ENCODE peak calls at places on chromosomes 12 and 14, in eight cellular contexts. One of them, this sample, is unnamed.

GRCh38 chr12:40156031-40156764 is 50.3 kb upstream of the SLC2A13 start:
- DNase-seq in hypothalamus: no peak
- DNase-seq in HFFc6: no peak
- DNase-seq in skeletal muscle cell: no peak
- DNase-seq in activated effector memory CD4-positive, alpha-beta T cell treated with Interleukin-2 at 50 U/mL for 16 hours: no peak
- DNase-seq in central memory CD8-positive, alpha-beta T cell: no peak
- DNase-seq in hepatic stellate cell: no peak
- DNase-seq in dorsolateral prefrontal cortex: no peak
- DNase-seq in this sample: no peak

GRCh38 chr14:73913256-73913655 is 26.6 kb downstream of the ZNF410 start:
- DNase-seq in hepatic stellate cell: no peak
- DNase-seq in dorsolateral prefrontal cortex: no peak
- DNase-seq in activated effector memory CD4-positive, alpha-beta T cell treated with Interleukin-2 at 50 U/mL for 16 hours: no peak
- DNase-seq in skeletal muscle cell: no peak
- DNase-seq in central memory CD8-positive, alpha-beta T cell: no peak
- DNase-seq in hypothalamus: no peak
- DNase-seq in HFFc6: no peak
- DNase-seq in this sample: peak

GRCh38 chr14:71714225-71714624 is 218.0 kb upstream of the RGS6 start:
- DNase-seq in dorsolateral prefrontal cortex: no peak
- DNase-seq in activated effector memory CD4-positive, alpha-beta T cell treated with Interleukin-2 at 50 U/mL for 16 hours: no peak
- DNase-seq in central memory CD8-positive, alpha-beta T cell: no peak
- DNase-seq in hepatic stellate cell: peak
- DNase-seq in hypothalamus: no peak
- DNase-seq in skeletal muscle cell: peak
- DNase-seq in HFFc6: peak
- DNase-seq in this sample: no peak

GRCh38 chr14:88063807-88064206 is 58.9 kb downstream of the GPR65 start:
- DNase-seq in hypothalamus: no peak
- DNase-seq in activated effector memory CD4-positive, alpha-beta T cell treated with Interleukin-2 at 50 U/mL for 16 hours: no peak
- DNase-seq in dorsolateral prefrontal cortex: no peak
- DNase-seq in skeletal muscle cell: no peak
- DNase-seq in HFFc6: no peak
- DNase-seq in central memory CD8-positive, alpha-beta T cell: no peak
- DNase-seq in hepatic stellate cell: no peak
- DNase-seq in this sample: no peak

GRCh38 chr14:73663548-73664212 is 18.9 kb downstream of the DNAL1 start:
- DNase-seq in central memory CD8-positive, alpha-beta T cell: no peak
- DNase-seq in HFFc6: no peak
- DNase-seq in activated effector memory CD4-positive, alpha-beta T cell treated with Interleukin-2 at 50 U/mL for 16 hours: no peak
- DNase-seq in hypothalamus: no peak
- DNase-seq in skeletal muscle cell: no peak
- DNase-seq in dorsolateral prefrontal cortex: no peak
- DNase-seq in hepatic stellate cell: no peak
- DNase-seq in this sample: no peak

GRCh38 chr12:28040251-28040650 is 67.7 kb upstream of the PTHLH start:
- DNase-seq in hepatic stellate cell: no peak
- DNase-seq in HFFc6: no peak
- DNase-seq in central memory CD8-positive, alpha-beta T cell: no peak
- DNase-seq in dorsolateral prefrontal cortex: no peak
- DNase-seq in activated effector memory CD4-positive, alpha-beta T cell treated with Interleukin-2 at 50 U/mL for 16 hours: no peak
- DNase-seq in hypothalamus: no peak
- DNase-seq in skeletal muscle cell: no peak
- DNase-seq in this sample: no peak

GRCh38 chr12:104136577-104136976 is 1.4 kb downstream of the NFYB start:
- DNase-seq in dorsolateral prefrontal cortex: no peak
- DNase-seq in HFFc6: no peak
- DNase-seq in hepatic stellate cell: peak
- DNase-seq in central memory CD8-positive, alpha-beta T cell: no peak
- DNase-seq in skeletal muscle cell: no peak
- DNase-seq in activated effector memory CD4-positive, alpha-beta T cell treated with Interleukin-2 at 50 U/mL for 16 hours: no peak
- DNase-seq in hypothalamus: no peak
- DNase-seq in this sample: no peak

GRCh38 chr14:77005559-77005958 is 22.9 kb downstream of the IRF2BPL start:
- DNase-seq in HFFc6: no peak
- DNase-seq in activated effector memory CD4-positive, alpha-beta T cell treated with Interleukin-2 at 50 U/mL for 16 hours: no peak
- DNase-seq in central memory CD8-positive, alpha-beta T cell: no peak
- DNase-seq in skeletal muscle cell: no peak
- DNase-seq in dorsolateral prefrontal cortex: no peak
- DNase-seq in hepatic stellate cell: no peak
- DNase-seq in hypothalamus: no peak
- DNase-seq in this sample: no peak

GRCh38 chr12:50922820-50923219 is 29.5 kb upstream of the HIGD1C start:
- DNase-seq in skeletal muscle cell: no peak
- DNase-seq in activated effector memory CD4-positive, alpha-beta T cell treated with Interleukin-2 at 50 U/mL for 16 hours: no peak
- DNase-seq in central memory CD8-positive, alpha-beta T cell: no peak
- DNase-seq in hypothalamus: no peak
- DNase-seq in HFFc6: no peak
- DNase-seq in dorsolateral prefrontal cortex: no peak
- DNase-seq in hepatic stellate cell: peak
- DNase-seq in this sample: no peak

GRCh38 chr14:77026930-77027537 is 1.5 kb downstream of the IRF2BPL start:
- DNase-seq in skeletal muscle cell: no peak
- DNase-seq in dorsolateral prefrontal cortex: no peak
- DNase-seq in hypothalamus: peak
- DNase-seq in activated effector memory CD4-positive, alpha-beta T cell treated with Interleukin-2 at 50 U/mL for 16 hours: peak
- DNase-seq in central memory CD8-positive, alpha-beta T cell: peak
- DNase-seq in HFFc6: peak
- DNase-seq in hepatic stellate cell: peak
- DNase-seq in this sample: no peak

GRCh38 chr12:106892075-106892474 is 63.6 kb upstream of the TMEM263 start:
- DNase-seq in dorsolateral prefrontal cortex: no peak
- DNase-seq in skeletal muscle cell: no peak
- DNase-seq in HFFc6: no peak
- DNase-seq in activated effector memory CD4-positive, alpha-beta T cell treated with Interleukin-2 at 50 U/mL for 16 hours: no peak
- DNase-seq in central memory CD8-positive, alpha-beta T cell: no peak
- DNase-seq in hepatic stellate cell: no peak
- DNase-seq in hypothalamus: no peak
- DNase-seq in this sample: no peak

GRCh38 chr12:15629761-15630160 is 159.4 kb downstream of the EPS8 start:
- DNase-seq in hypothalamus: no peak
- DNase-seq in skeletal muscle cell: peak
- DNase-seq in dorsolateral prefrontal cortex: no peak
- DNase-seq in central memory CD8-positive, alpha-beta T cell: no peak
- DNase-seq in activated effector memory CD4-positive, alpha-beta T cell treated with Interleukin-2 at 50 U/mL for 16 hours: no peak
- DNase-seq in HFFc6: peak
- DNase-seq in hepatic stellate cell: no peak
- DNase-seq in this sample: peak

GRCh38 chr14:72492196-72492595 is 401.7 kb downstream of the DPF3 start:
- DNase-seq in HFFc6: no peak
- DNase-seq in hypothalamus: no peak
- DNase-seq in activated effector memory CD4-positive, alpha-beta T cell treated with Interleukin-2 at 50 U/mL for 16 hours: no peak
- DNase-seq in skeletal muscle cell: no peak
- DNase-seq in hepatic stellate cell: no peak
- DNase-seq in dorsolateral prefrontal cortex: no peak
- DNase-seq in central memory CD8-positive, alpha-beta T cell: no peak
- DNase-seq in this sample: no peak

GRCh38 chr14:31037709-31038221 is 11.6 kb upstream of the STRN3 start:
- DNase-seq in skeletal muscle cell: no peak
- DNase-seq in hepatic stellate cell: no peak
- DNase-seq in dorsolateral prefrontal cortex: no peak
- DNase-seq in hypothalamus: no peak
- DNase-seq in HFFc6: no peak
- DNase-seq in activated effector memory CD4-positive, alpha-beta T cell treated with Interleukin-2 at 50 U/mL for 16 hours: no peak
- DNase-seq in central memory CD8-positive, alpha-beta T cell: no peak
- DNase-seq in this sample: no peak

GRCh38 chr12:34595749-34596733 is 573.7 kb downstream of the ALG10 start:
- DNase-seq in dorsolateral prefrontal cortex: no peak
- DNase-seq in hepatic stellate cell: no peak
- DNase-seq in HFFc6: no peak
- DNase-seq in hypothalamus: no peak
- DNase-seq in central memory CD8-positive, alpha-beta T cell: no peak
- DNase-seq in activated effector memory CD4-positive, alpha-beta T cell treated with Interleukin-2 at 50 U/mL for 16 hours: no peak
- DNase-seq in skeletal muscle cell: no peak
- DNase-seq in this sample: no peak

GRCh38 chr14:58947816-58948440 is 240.5 kb upstream of the DAAM1 start:
- DNase-seq in dorsolateral prefrontal cortex: no peak
- DNase-seq in hypothalamus: no peak
- DNase-seq in HFFc6: no peak
- DNase-seq in central memory CD8-positive, alpha-beta T cell: no peak
- DNase-seq in activated effector memory CD4-positive, alpha-beta T cell treated with Interleukin-2 at 50 U/mL for 16 hours: no peak
- DNase-seq in hepatic stellate cell: no peak
- DNase-seq in skeletal muscle cell: no peak
- DNase-seq in this sample: no peak

GRCh38 chr14:65949711-65950516 is 536.3 kb upstream of the CCDC196 start:
- DNase-seq in hepatic stellate cell: no peak
- DNase-seq in skeletal muscle cell: peak
- DNase-seq in central memory CD8-positive, alpha-beta T cell: no peak
- DNase-seq in dorsolateral prefrontal cortex: no peak
- DNase-seq in hypothalamus: no peak
- DNase-seq in activated effector memory CD4-positive, alpha-beta T cell treated with Interleukin-2 at 50 U/mL for 16 hours: no peak
- DNase-seq in HFFc6: peak
- DNase-seq in this sample: no peak

GRCh38 chr12:9115731-9116689 is at the start of gene A2M:
- DNase-seq in activated effector memory CD4-positive, alpha-beta T cell treated with Interleukin-2 at 50 U/mL for 16 hours: no peak
- DNase-seq in hepatic stellate cell: no peak
- DNase-seq in hypothalamus: no peak
- DNase-seq in dorsolateral prefrontal cortex: no peak
- DNase-seq in skeletal muscle cell: peak
- DNase-seq in HFFc6: no peak
- DNase-seq in central memory CD8-positive, alpha-beta T cell: no peak
- DNase-seq in this sample: no peak

GRCh38 chr12:44287545-44287944 is 451.7 kb downstream of the TMEM117 start:
- DNase-seq in hypothalamus: no peak
- DNase-seq in dorsolateral prefrontal cortex: no peak
- DNase-seq in HFFc6: no peak
- DNase-seq in central memory CD8-positive, alpha-beta T cell: no peak
- DNase-seq in hepatic stellate cell: no peak
- DNase-seq in activated effector memory CD4-positive, alpha-beta T cell treated with Interleukin-2 at 50 U/mL for 16 hours: no peak
- DNase-seq in skeletal muscle cell: no peak
- DNase-seq in this sample: peak

GRCh38 chr12:91695964-91696363 is 449.7 kb downstream of the BTG1 start:
- DNase-seq in HFFc6: no peak
- DNase-seq in hypothalamus: no peak
- DNase-seq in central memory CD8-positive, alpha-beta T cell: no peak
- DNase-seq in activated effector memory CD4-positive, alpha-beta T cell treated with Interleukin-2 at 50 U/mL for 16 hours: no peak
- DNase-seq in skeletal muscle cell: no peak
- DNase-seq in dorsolateral prefrontal cortex: no peak
- DNase-seq in hepatic stellate cell: no peak
- DNase-seq in this sample: no peak

GRCh38 chr12:92440072-92440471 is 262.7 kb upstream of the PLEKHG7 start:
- DNase-seq in central memory CD8-positive, alpha-beta T cell: no peak
- DNase-seq in activated effector memory CD4-positive, alpha-beta T cell treated with Interleukin-2 at 50 U/mL for 16 hours: no peak
- DNase-seq in HFFc6: no peak
- DNase-seq in hypothalamus: no peak
- DNase-seq in dorsolateral prefrontal cortex: no peak
- DNase-seq in skeletal muscle cell: no peak
- DNase-seq in hepatic stellate cell: no peak
- DNase-seq in this sample: no peak

GRCh38 chr14:101623685-101624444 is 62.6 kb downstream of the DIO3 start:
- DNase-seq in skeletal muscle cell: no peak
- DNase-seq in dorsolateral prefrontal cortex: no peak
- DNase-seq in hypothalamus: no peak
- DNase-seq in HFFc6: no peak
- DNase-seq in hepatic stellate cell: no peak
- DNase-seq in activated effector memory CD4-positive, alpha-beta T cell treated with Interleukin-2 at 50 U/mL for 16 hours: no peak
- DNase-seq in central memory CD8-positive, alpha-beta T cell: peak
- DNase-seq in this sample: no peak

GRCh38 chr14:89388853-89389252 is 28.2 kb downstream of the FOXN3 start:
- DNase-seq in skeletal muscle cell: no peak
- DNase-seq in hypothalamus: no peak
- DNase-seq in activated effector memory CD4-positive, alpha-beta T cell treated with Interleukin-2 at 50 U/mL for 16 hours: no peak
- DNase-seq in hepatic stellate cell: no peak
- DNase-seq in dorsolateral prefrontal cortex: no peak
- DNase-seq in HFFc6: peak
- DNase-seq in central memory CD8-positive, alpha-beta T cell: no peak
- DNase-seq in this sample: no peak

GRCh38 chr12:1826867-1827705 is 6.7 kb downstream of the LRTM2 start:
- DNase-seq in dorsolateral prefrontal cortex: no peak
- DNase-seq in central memory CD8-positive, alpha-beta T cell: no peak
- DNase-seq in HFFc6: no peak
- DNase-seq in hypothalamus: no peak
- DNase-seq in activated effector memory CD4-positive, alpha-beta T cell treated with Interleukin-2 at 50 U/mL for 16 hours: no peak
- DNase-seq in hepatic stellate cell: no peak
- DNase-seq in skeletal muscle cell: no peak
- DNase-seq in this sample: no peak

GRCh38 chr12:14618990-14619389 is 51.3 kb upstream of the PLBD1 start:
- DNase-seq in central memory CD8-positive, alpha-beta T cell: no peak
- DNase-seq in hypothalamus: no peak
- DNase-seq in dorsolateral prefrontal cortex: no peak
- DNase-seq in activated effector memory CD4-positive, alpha-beta T cell treated with Interleukin-2 at 50 U/mL for 16 hours: no peak
- DNase-seq in skeletal muscle cell: no peak
- DNase-seq in hepatic stellate cell: peak
- DNase-seq in HFFc6: no peak
- DNase-seq in this sample: no peak

GRCh38 chr12:129886541-129886940 is 17.3 kb downstream of the TMEM132D start:
- DNase-seq in hypothalamus: no peak
- DNase-seq in hepatic stellate cell: no peak
- DNase-seq in activated effector memory CD4-positive, alpha-beta T cell treated with Interleukin-2 at 50 U/mL for 16 hours: no peak
- DNase-seq in dorsolateral prefrontal cortex: no peak
- DNase-seq in skeletal muscle cell: no peak
- DNase-seq in central memory CD8-positive, alpha-beta T cell: no peak
- DNase-seq in HFFc6: no peak
- DNase-seq in this sample: no peak

GRCh38 chr14:94685681-94686485 is 73.7 kb downstream of the SERPINA3 start:
- DNase-seq in HFFc6: no peak
- DNase-seq in hypothalamus: no peak
- DNase-seq in hepatic stellate cell: no peak
- DNase-seq in dorsolateral prefrontal cortex: no peak
- DNase-seq in central memory CD8-positive, alpha-beta T cell: no peak
- DNase-seq in activated effector memory CD4-positive, alpha-beta T cell treated with Interleukin-2 at 50 U/mL for 16 hours: no peak
- DNase-seq in skeletal muscle cell: no peak
- DNase-seq in this sample: no peak

GRCh38 chr12:108720757-108721514 is 10.4 kb downstream of the CORO1C start:
- DNase-seq in activated effector memory CD4-positive, alpha-beta T cell treated with Interleukin-2 at 50 U/mL for 16 hours: no peak
- DNase-seq in hypothalamus: no peak
- DNase-seq in central memory CD8-positive, alpha-beta T cell: no peak
- DNase-seq in dorsolateral prefrontal cortex: no peak
- DNase-seq in skeletal muscle cell: no peak
- DNase-seq in HFFc6: peak
- DNase-seq in hepatic stellate cell: peak
- DNase-seq in this sample: no peak